ENCODE peak calls at places on chromosome 19, in seven cellular contexts. V is brain microvascular endothelial cell, S is IMR-90, J is thoracic aorta, E is SK-N-SH, K is colonic mucosa, R is neuronal stem cell. Y is an unnamed sample. For H3K27me3, the result is how much of the 10 kb centered on the place peaks cover.

GRCh38 chr19:46141421-46141820 is 6.6 kb upstream of the IGFL2 start:
- DNase-seq in R (no peak), E (no peak), J (no peak), V (no peak), K (no peak), S (no peak), Y (no peak)

GRCh38 chr19:29256516-29256915 is 43.6 kb upstream of the UQCRFS1 start:
- DNase-seq in E (no peak), S (no peak), V (no peak), J (no peak), K (no peak), R (no peak), Y (no peak)

GRCh38 chr19:42202290-42202867 is 15.1 kb downstream of the DEDD2 start:
- DNase-seq in E (no peak), V (no peak), J (no peak), S (no peak), K (no peak), R (no peak), Y (no peak)

GRCh38 chr19:44643605-44644390 is at the start of gene PVR:
- DNase-seq in J (peak), E (peak), K (peak), R (peak), V (peak), S (peak), Y (no peak)

GRCh38 chr19:18499055-18499775 is 22.7 kb downstream of the ELL start:
- DNase-seq in S (no peak), V (no peak), K (no peak), E (no peak), R (no peak), J (no peak), Y (no peak)

GRCh38 chr19:37999309-38000213 is 92.6 kb downstream of the SIPA1L3 start:
- DNase-seq in R (no peak), S (peak), K (no peak), J (no peak), E (no peak), V (peak), Y (no peak)

GRCh38 chr19:18089726-18090125 is 3.0 kb upstream of the IL12RB1 start:
- DNase-seq in V (no peak), S (no peak), J (no peak), R (no peak), K (no peak), E (no peak), Y (no peak)

GRCh38 chr19:45469132-45469834 is 1.5 kb downstream of the FOSB start:
- DNase-seq in K (peak), S (peak), J (no peak), R (peak), V (peak), E (peak), Y (peak)

GRCh38 chr19:15265849-15266248 is 33.6 kb upstream of the EPHX3 start:
- DNase-seq in V (peak), E (peak), S (peak), R (no peak), J (peak), K (peak), Y (no peak)

GRCh38 chr19:51993422-51993821 is 6.8 kb upstream of the ZNF350 start:
- DNase-seq in V (no peak), E (no peak), K (no peak), J (no peak), R (no peak), S (no peak), Y (no peak)

GRCh38 chr19:49113762-49114629 is at the start of gene LIN7B:
- DNase-seq in E (peak), R (peak), K (peak), S (peak), J (no peak), V (peak), Y (peak)

GRCh38 chr19:27793644-27794443 is 1419.1 kb downstream of the UQCRFS1 start:
- DNase-seq in S (peak), J (peak), K (peak), E (peak), R (peak), V (peak), Y (peak)

GRCh38 chr19:52941941-52942370 is 18.7 kb upstream of the ZNF888 start:
- DNase-seq in S (peak), V (peak), R (no peak), E (peak), J (no peak), K (peak), Y (no peak)

GRCh38 chr19:2529473-2529918 is 53.6 kb downstream of the GADD45B start:
- DNase-seq in S (peak), J (no peak), E (no peak), R (no peak), K (no peak), V (peak), Y (no peak)
- H3K27ac ChIP-seq in S (peak), J (no peak), E (no peak), R (no peak), K (no peak), V (peak), Y (no peak)

GRCh38 chr19:34598217-34599155 is 78.5 kb downstream of the SCGB2B2 start:
- DNase-seq in S (no peak), R (no peak), E (no peak), K (no peak), V (no peak), J (no peak), Y (no peak)
- H3K27me3 ChIP-seq in S (under half), R (under half), E (under half), K (under half), V (under half), J (under half), Y (under half)

GRCh38 chr19:23203841-23204344 is 46.3 kb downstream of the ZNF724 start:
- DNase-seq in S (no peak), J (no peak), V (no peak), E (no peak), K (no peak), R (no peak), Y (no peak)
- H3K27ac ChIP-seq in S (no peak), J (peak), V (no peak), E (no peak), K (no peak), R (no peak), Y (no peak)

DNA sequence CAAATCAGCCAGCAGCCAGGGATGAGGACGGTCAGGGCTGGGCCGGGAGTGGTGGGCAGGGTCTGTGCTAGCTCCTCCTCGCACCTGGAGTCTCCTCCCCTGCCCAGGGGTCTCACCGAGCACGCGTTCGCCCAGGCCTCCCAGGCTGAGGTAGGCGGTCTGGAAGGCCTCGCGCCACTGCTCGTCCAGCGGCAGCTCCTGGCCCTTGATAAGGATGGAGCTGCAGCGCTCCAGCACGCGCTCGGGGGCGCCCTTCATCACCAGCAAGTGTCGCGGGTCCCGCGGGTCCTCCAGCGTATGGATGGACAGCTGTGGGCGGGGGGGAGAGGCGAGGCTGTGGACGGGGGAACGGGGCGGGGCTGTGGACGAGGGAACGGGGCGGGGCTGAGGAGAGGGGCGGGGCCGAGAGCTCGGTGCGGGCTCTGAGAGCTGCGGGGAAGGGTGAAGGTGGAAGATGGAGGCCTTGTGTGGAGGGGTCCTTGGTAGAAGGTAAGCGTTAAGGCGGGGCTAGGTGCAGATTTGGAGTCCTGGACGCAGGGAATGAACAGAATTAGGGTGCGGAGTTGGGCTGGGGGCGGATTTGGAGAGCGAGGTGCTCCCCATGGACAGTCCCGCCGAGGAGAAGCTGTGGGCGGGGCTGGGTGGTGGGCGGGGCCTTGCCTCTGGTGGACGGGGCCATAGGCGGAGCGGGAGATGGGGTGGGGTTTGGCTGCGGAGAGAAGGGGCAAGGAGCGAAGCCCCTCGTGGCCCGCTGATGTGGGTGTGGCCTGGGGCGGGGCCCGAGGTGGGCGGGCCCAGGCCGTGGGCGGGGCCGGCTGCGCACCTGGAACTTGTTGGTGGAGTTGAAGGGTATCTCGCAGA is 5.7 kb downstream of the ATP4A start:
- DNase-seq in E (peak), R (peak), S (peak), K (peak), V (peak), J (no peak), Y (no peak)
- H3K27me3 ChIP-seq in E (under half), R (under half), S (half or more), K (under half), V (under half), J (under half), Y (under half)

GRCh38 chr19:2087621-2088100 is 8.5 kb downstream of the MOB3A start:
- DNase-seq in S (no peak), J (no peak), K (no peak), V (no peak), R (no peak), E (peak), Y (no peak)
- H3K27ac ChIP-seq in S (no peak), J (no peak), K (peak), V (no peak), R (no peak), E (no peak), Y (peak)

Y was measured in CD8-positive, alpha-beta T cell.